ENCODE peak calls at places on chromosomes 5 and 9, in eight cellular contexts. A is BJ, E is AG10803, V is GM20000, S is IMR-90, O is endothelial cell, Y is heart left ventricle, K is dorsolateral prefrontal cortex. W is an unnamed sample.

GRCh38 chr5:58019614-58020013 is 440.3 kb downstream of the PLK2 start:
- DNase-seq in A (no peak), E (peak; percentile 14), V (no peak), S (no peak), O (no peak), Y (peak; percentile 78), K (no peak), W (no peak)

GRCh38 chr9:86843182-86843581 is 104.1 kb downstream of the GAS1 start:
- DNase-seq in A (no peak), E (no peak), V (no peak), S (peak; percentile 19), O (no peak), Y (no peak), K (no peak), W (no peak)

GRCh38 chr5:36177715-36178556 is 26.0 kb downstream of the SKP2 start:
- DNase-seq in A (no peak), E (peak; percentile 57), V (no peak), S (peak; percentile 65), O (no peak), Y (no peak), K (no peak), W (peak; percentile 24)

GRCh38 chr9:120583958-120584369 is 4.0 kb upstream of the CDK5RAP2 start:
- DNase-seq in A (peak; percentile 51), E (peak; percentile 96), V (peak; percentile 28), S (peak; percentile 93), O (peak; percentile 10), Y (peak; percentile 60), K (peak; percentile 74), W (peak; percentile 94)

GRCh38 chr5:141003791-141004601 is 37.7 kb downstream of the PCDHAC2 start:
- DNase-seq in A (no peak), E (no peak), V (no peak), S (no peak), O (no peak), Y (no peak), K (no peak), W (no peak)

GRCh38 chr5:126680215-126680817 is 79.6 kb downstream of the PHAX start:
- DNase-seq in A (peak; percentile 68), E (peak; percentile 83), V (peak; percentile 34), S (peak; percentile 19), O (no peak), Y (no peak), K (no peak), W (peak; percentile 61)

GRCh38 chr9:95511952-95512750 is 4.6 kb downstream of the PTCH1 start:
- DNase-seq in A (no peak), E (peak; percentile 40), V (no peak), S (no peak), O (peak; percentile 35), Y (no peak), K (no peak), W (no peak)

GRCh38 chr5:66151030-66151429 is 6.9 kb downstream of the SREK1 start:
- DNase-seq in A (no peak), E (no peak), V (no peak), S (no peak), O (no peak), Y (no peak), K (no peak), W (no peak)

GRCh38 chr5:54146906-54147305 is 163.5 kb downstream of the ARL15 start:
- DNase-seq in A (no peak), E (no peak), V (no peak), S (no peak), O (no peak), Y (no peak), K (no peak), W (no peak)

GRCh38 chr9:100579665-100580064 is 1.8 kb downstream of the CAVIN4 start:
- DNase-seq in A (no peak), E (no peak), V (no peak), S (peak; percentile 61), O (no peak), Y (no peak), K (no peak), W (no peak)

GRCh38 chr9:94135222-94135621 is 51.0 kb downstream of the PTPDC1 start:
- DNase-seq in A (peak; percentile 54), E (peak; percentile 92), V (no peak), S (peak; percentile 81), O (no peak), Y (peak; percentile 47), K (no peak), W (peak; percentile 34)

GRCh38 chr5:3022665-3023064 is 271.2 kb upstream of the IRX2 start:
- DNase-seq in A (no peak), E (no peak), V (no peak), S (no peak), O (no peak), Y (no peak), K (no peak), W (no peak)

GRCh38 chr9:134396825-134397224 is 70.6 kb downstream of the RXRA start:
- DNase-seq in A (no peak), E (no peak), V (no peak), S (no peak), O (peak; percentile 48), Y (no peak), K (no peak), W (no peak)

GRCh38 chr9:81477669-81478068 is 211.7 kb downstream of the TLE1 start:
- DNase-seq in A (peak; percentile 74), E (peak; percentile 84), V (no peak), S (no peak), O (no peak), Y (no peak), K (no peak), W (peak; percentile 73)

GRCh38 chr5:93022770-93023169 is 558.2 kb downstream of the NR2F1-AS1 start:
- DNase-seq in A (no peak), E (no peak), V (no peak), S (peak; percentile 54), O (no peak), Y (no peak), K (no peak), W (no peak)

GRCh38 chr9:26170224-26170623 is 492.0 kb upstream of the TUSC1 start:
- DNase-seq in A (peak; percentile 19), E (peak; percentile 85), V (no peak), S (no peak), O (no peak), Y (no peak), K (no peak), W (no peak)

GRCh38 chr9:107260437-107261081 is 22.5 kb upstream of the RAD23B start:
- DNase-seq in A (no peak), E (no peak), V (peak; percentile 88), S (no peak), O (no peak), Y (no peak), K (no peak), W (no peak)

GRCh38 chr9:15966471-15966870 is 413.6 kb downstream of the CCDC171 start:
- DNase-seq in A (no peak), E (no peak), V (no peak), S (no peak), O (no peak), Y (no peak), K (no peak), W (no peak)

GRCh38 chr9:130220351-130220750 is 45.2 kb upstream of the HMCN2 start:
- DNase-seq in A (no peak), E (peak; percentile 49), V (no peak), S (peak; percentile 72), O (no peak), Y (no peak), K (no peak), W (no peak)

GRCh38 chr5:157484768-157485167 is 24.8 kb downstream of the NIPAL4 start:
- DNase-seq in A (no peak), E (peak; percentile 89), V (no peak), S (peak; percentile 23), O (no peak), Y (no peak), K (no peak), W (peak; percentile 10)

GRCh38 chr5:134028496-134028895 is 23.7 kb upstream of the VDAC1 start:
- DNase-seq in A (no peak), E (peak; percentile 46), V (no peak), S (no peak), O (no peak), Y (no peak), K (no peak), W (no peak)

GRCh38 chr5:139401546-139401945 is 2.3 kb downstream of the SPATA24 start:
- DNase-seq in A (no peak), E (no peak), V (no peak), S (no peak), O (no peak), Y (no peak), K (no peak), W (no peak)

GRCh38 chr5:139403787-139404483 is at the start of gene SPATA24:
- DNase-seq in A (peak; percentile 90), E (peak; percentile 97), V (peak; percentile 92), S (peak; percentile 96), O (peak; percentile 96), Y (peak; percentile 98), K (peak; percentile 98), W (peak; percentile 93)

GRCh38 chr5:139403418-139403786 is 487 bp downstream of the SPATA24 start:
- DNase-seq in A (no peak), E (no peak), V (no peak), S (no peak), O (no peak), Y (no peak), K (no peak), W (no peak)

GRCh38 chr5:139404484-139404840 is 573 bp upstream of the SPATA24 start:
- DNase-seq in A (no peak), E (no peak), V (no peak), S (no peak), O (no peak), Y (no peak), K (no peak), W (no peak)

GRCh38 chr5:139402561-139403158 is 1.2 kb downstream of the SPATA24 start:
- DNase-seq in A (no peak), E (no peak), V (no peak), S (no peak), O (peak; percentile 51), Y (no peak), K (no peak), W (no peak)
- TF ChIP-seq CTCF in A (peak; percentile 45), E (peak; percentile 29), V (peak; percentile 44), S (peak; percentile 35), O (peak; percentile 38), Y (peak; percentile 13), K (no peak), W (peak; percentile 28)

GRCh38 chr9:34126207-34127034 is at the start of gene DCAF12:
- DNase-seq in A (peak; percentile 46), E (peak; percentile 86), V (peak; percentile 93), S (peak; percentile 87), O (peak; percentile 91), Y (peak; percentile 93), K (peak; percentile 91), W (peak; percentile 62)
- TF ChIP-seq CTCF in A (peak; percentile 21), E (no peak), V (no peak), S (no peak), O (no peak), Y (no peak), K (peak; percentile 21), W (no peak)

DNA sequence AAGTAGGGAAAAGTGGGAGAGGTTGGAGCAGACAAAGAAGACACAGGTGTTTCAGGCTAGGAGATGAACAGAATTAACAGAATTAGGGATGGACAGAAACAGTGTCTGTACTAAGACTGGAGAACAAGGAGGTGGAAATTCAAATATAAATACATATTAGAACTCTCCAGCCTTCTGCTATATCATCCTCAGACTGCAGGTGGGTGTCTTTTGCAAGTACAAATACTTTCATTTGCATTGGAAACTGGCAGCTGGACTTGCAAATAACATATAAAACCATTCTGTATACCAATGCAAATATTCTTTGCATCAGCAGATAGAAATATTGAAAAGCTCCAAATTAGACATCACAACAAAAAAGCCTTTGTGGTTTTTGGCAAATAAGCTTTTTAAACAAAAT is 335.4 kb downstream of the ZNF608 start:
- DNase-seq in A (no peak), E (no peak), V (no peak), S (peak; percentile 44), O (no peak), Y (no peak), K (no peak), W (no peak)
- TF ChIP-seq CTCF in A (no peak), E (no peak), V (no peak), S (peak; percentile 25), O (no peak), Y (no peak), K (no peak), W (no peak)

GRCh38 chr9:97990259-97990658 is 7.1 kb downstream of the ANP32B start:
- DNase-seq in A (no peak), E (peak; percentile 68), V (no peak), S (peak; percentile 82), O (no peak), Y (no peak), K (no peak), W (no peak)
- TF ChIP-seq CTCF in A (peak; percentile 53), E (peak; percentile 47), V (no peak), S (peak; percentile 42), O (no peak), Y (no peak), K (no peak), W (peak; percentile 6)